ENCODE peak calls at places on chromosomes 1 and 21, in four cellular contexts. One of them, this sample, is unnamed.

GRCh38 chr1:217027403-217028080 is 304.3 kb upstream of the ESRRG start:
- DNase-seq in A549: no peak
- DNase-seq in heart left ventricle: no peak
- DNase-seq in suprapubic skin: no peak
- DNase-seq in this sample: no peak

GRCh38 chr1:65541865-65542264 is 121.4 kb downstream of the LEPR start:
- DNase-seq in heart left ventricle: no peak
- DNase-seq in A549: no peak
- DNase-seq in suprapubic skin: no peak
- DNase-seq in this sample: no peak

GRCh38 chr1:9289090-9289534 is 3.6 kb upstream of the SPSB1 start:
- DNase-seq in suprapubic skin: no peak
- DNase-seq in A549: no peak
- DNase-seq in heart left ventricle: peak; percentile 55
- DNase-seq in this sample: peak; percentile 85

GRCh38 chr1:76074321-76075187 is at the start of gene ST6GALNAC3:
- DNase-seq in suprapubic skin: peak; percentile 75
- DNase-seq in heart left ventricle: peak; percentile 77
- DNase-seq in A549: peak; percentile 32
- DNase-seq in this sample: peak; percentile 59

GRCh38 chr1:1144122-1144842 is 28.4 kb upstream of the C1orf159 start:
- DNase-seq in heart left ventricle: no peak
- DNase-seq in suprapubic skin: no peak
- DNase-seq in A549: no peak
- DNase-seq in this sample: no peak

GRCh38 chr21:26522704-26523103 is 50.4 kb downstream of the CYYR1 start:
- DNase-seq in heart left ventricle: no peak
- DNase-seq in suprapubic skin: no peak
- DNase-seq in A549: no peak
- DNase-seq in this sample: no peak

GRCh38 chr1:2927393-2927792 is 93.9 kb upstream of the ACTRT2 start:
- DNase-seq in heart left ventricle: no peak
- DNase-seq in suprapubic skin: no peak
- DNase-seq in A549: no peak
- DNase-seq in this sample: no peak

GRCh38 chr1:29620631-29621030 is 384.3 kb downstream of the PTPRU start:
- DNase-seq in suprapubic skin: no peak
- DNase-seq in A549: no peak
- DNase-seq in heart left ventricle: no peak
- DNase-seq in this sample: no peak

GRCh38 chr1:97050501-97050900 is 328.9 kb downstream of the PTBP2 start:
- DNase-seq in suprapubic skin: no peak
- DNase-seq in A549: no peak
- DNase-seq in heart left ventricle: no peak
- DNase-seq in this sample: no peak

GRCh38 chr21:32728455-32729237 is 833 bp upstream of the SYNJ1 start:
- DNase-seq in A549: peak; percentile 5
- DNase-seq in suprapubic skin: no peak
- DNase-seq in heart left ventricle: no peak
- DNase-seq in this sample: no peak

GRCh38 chr1:39395357-39395831 is 96.0 kb upstream of the BMP8A start:
- DNase-seq in A549: peak; percentile 64
- DNase-seq in suprapubic skin: no peak
- DNase-seq in heart left ventricle: no peak
- DNase-seq in this sample: no peak

GRCh38 chr1:110612060-110612745 is 6.0 kb upstream of the KCNA2 start:
- DNase-seq in A549: no peak
- DNase-seq in heart left ventricle: no peak
- DNase-seq in suprapubic skin: no peak
- DNase-seq in this sample: no peak

GRCh38 chr21:26840912-26841311 is 4.3 kb downstream of the ADAMTS1 start:
- DNase-seq in A549: no peak
- DNase-seq in suprapubic skin: no peak
- DNase-seq in heart left ventricle: peak; percentile 89
- DNase-seq in this sample: peak; percentile 30

GRCh38 chr21:45460611-45461368 is 55.8 kb downstream of the COL18A1 start:
- DNase-seq in suprapubic skin: no peak
- DNase-seq in heart left ventricle: no peak
- DNase-seq in A549: no peak
- DNase-seq in this sample: no peak

GRCh38 chr1:229621663-229622062 is 4.3 kb downstream of the TAF5L start:
- DNase-seq in A549: no peak
- DNase-seq in heart left ventricle: no peak
- DNase-seq in suprapubic skin: no peak
- DNase-seq in this sample: no peak

GRCh38 chr21:45818276-45818903 is 163.2 kb upstream of the COL6A1 start:
- DNase-seq in heart left ventricle: no peak
- DNase-seq in suprapubic skin: no peak
- DNase-seq in A549: peak; percentile 13
- DNase-seq in this sample: no peak

GRCh38 chr1:86146566-86146965 is 10.0 kb downstream of the COL24A1 start:
- DNase-seq in suprapubic skin: no peak
- DNase-seq in A549: no peak
- DNase-seq in heart left ventricle: no peak
- DNase-seq in this sample: no peak

GRCh38 chr1:46152021-46152420 is 19.6 kb upstream of the PIK3R3 start:
- DNase-seq in heart left ventricle: no peak
- DNase-seq in A549: no peak
- DNase-seq in suprapubic skin: no peak
- DNase-seq in this sample: no peak

GRCh38 chr1:232511172-232511571 is 118.8 kb downstream of the SIPA1L2 start:
- DNase-seq in heart left ventricle: no peak
- DNase-seq in suprapubic skin: no peak
- DNase-seq in A549: no peak
- DNase-seq in this sample: no peak

GRCh38 chr1:180155202-180155682 is 573 bp downstream of the QSOX1 start:
- DNase-seq in heart left ventricle: no peak
- DNase-seq in suprapubic skin: no peak
- DNase-seq in A549: peak; percentile 28
- DNase-seq in this sample: no peak

GRCh38 chr1:231986631-231987291 is 360.2 kb downstream of the DISC1 start:
- DNase-seq in heart left ventricle: no peak
- DNase-seq in A549: no peak
- DNase-seq in suprapubic skin: no peak
- DNase-seq in this sample: no peak

GRCh38 chr1:161044535-161044907 is 1.3 kb downstream of the USF1 start:
- DNase-seq in A549: no peak
- DNase-seq in suprapubic skin: no peak
- DNase-seq in heart left ventricle: no peak
- DNase-seq in this sample: no peak

GRCh38 chr1:220239213-220239612 is 33.0 kb downstream of the RAB3GAP2 start:
- DNase-seq in A549: no peak
- DNase-seq in suprapubic skin: no peak
- DNase-seq in heart left ventricle: no peak
- DNase-seq in this sample: no peak

GRCh38 chr1:12314328-12314903 is 84.6 kb downstream of the VPS13D start:
- DNase-seq in suprapubic skin: no peak
- DNase-seq in A549: peak; percentile 10
- DNase-seq in heart left ventricle: no peak
- DNase-seq in this sample: no peak

GRCh38 chr1:194174528-194174927 is 988.1 kb upstream of the B3GALT2 start:
- DNase-seq in heart left ventricle: no peak
- DNase-seq in A549: no peak
- DNase-seq in suprapubic skin: no peak
- DNase-seq in this sample: no peak

GRCh38 chr1:80050523-80050922 is 1044.0 kb upstream of the ADGRL4 start:
- DNase-seq in heart left ventricle: no peak
- DNase-seq in suprapubic skin: no peak
- DNase-seq in A549: no peak
- DNase-seq in this sample: no peak
- H3K27ac ChIP-seq in heart left ventricle: no peak overlapping the region
- H3K27ac ChIP-seq in suprapubic skin: no peak overlapping the region
- H3K27ac ChIP-seq in A549: no peak overlapping the region
- H3K27ac ChIP-seq in this sample: no peak overlapping the region

GRCh38 chr1:116529681-116530080 is 41.1 kb downstream of the CD58 start:
- DNase-seq in suprapubic skin: no peak
- DNase-seq in A549: no peak
- DNase-seq in heart left ventricle: no peak
- DNase-seq in this sample: no peak

GRCh38 chr1:116529199-116529616 is 41.6 kb downstream of the CD58 start:
- DNase-seq in heart left ventricle: no peak
- DNase-seq in suprapubic skin: no peak
- DNase-seq in A549: no peak
- DNase-seq in this sample: no peak

GRCh38 chr1:116528329-116529083 is 42.3 kb downstream of the CD58 start:
- DNase-seq in suprapubic skin: no peak
- DNase-seq in heart left ventricle: no peak
- DNase-seq in A549: no peak
- DNase-seq in this sample: no peak

GRCh38 chr1:116521186-116521585 is 49.6 kb downstream of the CD58 start:
- DNase-seq in A549: no peak
- DNase-seq in heart left ventricle: no peak
- DNase-seq in suprapubic skin: no peak
- DNase-seq in this sample: no peak

GRCh38 chr1:116525440-116525839 is 45.4 kb downstream of the CD58 start:
- DNase-seq in heart left ventricle: no peak
- DNase-seq in suprapubic skin: no peak
- DNase-seq in A549: no peak
- DNase-seq in this sample: no peak
- TF ChIP-seq POLR2A in heart left ventricle: no peak
- TF ChIP-seq POLR2A in suprapubic skin: no peak
- TF ChIP-seq POLR2A in A549: no peak
- TF ChIP-seq POLR2A in this sample: no peak

GRCh38 chr21:37642493-37642892 is 273.8 kb downstream of the KCNJ6 start:
- DNase-seq in heart left ventricle: no peak
- DNase-seq in A549: no peak
- DNase-seq in suprapubic skin: no peak
- DNase-seq in this sample: no peak
- TF ChIP-seq CTCF in heart left ventricle: no peak
- TF ChIP-seq CTCF in A549: peak; percentile 18
- TF ChIP-seq CTCF in suprapubic skin: no peak
- TF ChIP-seq CTCF in this sample: no peak

GRCh38 chr1:35452086-35452485 is 105.1 kb downstream of the KIAA0319L start:
- DNase-seq in suprapubic skin: peak; percentile 79
- DNase-seq in heart left ventricle: peak; percentile 73
- DNase-seq in A549: no peak
- DNase-seq in this sample: no peak

GRCh38 chr1:35449334-35450008 is 107.7 kb downstream of the KIAA0319L start:
- DNase-seq in A549: no peak
- DNase-seq in suprapubic skin: no peak
- DNase-seq in heart left ventricle: no peak
- DNase-seq in this sample: no peak

GRCh38 chr1:35448344-35448801 is 108.8 kb downstream of the KIAA0319L start:
- DNase-seq in suprapubic skin: peak; percentile 74
- DNase-seq in heart left ventricle: no peak
- DNase-seq in A549: no peak
- DNase-seq in this sample: peak; percentile 48

GRCh38 chr1:35454175-35454574 is 103.0 kb downstream of the KIAA0319L start:
- DNase-seq in A549: no peak
- DNase-seq in heart left ventricle: no peak
- DNase-seq in suprapubic skin: no peak
- DNase-seq in this sample: no peak

DNA sequence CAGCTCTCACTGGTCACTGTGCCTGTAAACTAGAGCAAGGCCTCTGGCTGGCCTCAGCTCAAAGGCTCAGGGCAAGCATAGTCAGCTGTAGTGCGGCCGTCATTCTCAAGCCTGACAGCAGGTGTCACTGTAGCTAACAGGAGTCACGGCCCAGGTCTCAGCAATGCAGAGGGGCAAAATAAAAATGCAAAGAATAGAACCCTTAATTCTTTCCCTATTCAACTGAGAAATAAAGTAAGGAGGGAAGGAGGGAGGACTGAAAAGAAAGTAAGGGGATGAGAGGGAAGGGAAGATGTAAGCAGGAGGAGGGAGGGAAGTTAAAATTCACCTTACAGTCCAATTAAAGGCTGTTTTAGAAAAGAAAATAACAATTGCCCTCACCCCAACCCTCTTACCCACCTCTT is 106.1 kb downstream of the KIAA0319L start:
- DNase-seq in suprapubic skin: peak; percentile 84
- DNase-seq in A549: peak; percentile 43
- DNase-seq in heart left ventricle: peak; percentile 80
- DNase-seq in this sample: peak; percentile 96
- H3K27ac ChIP-seq in suprapubic skin: no peak overlapping the region
- H3K27ac ChIP-seq in A549: no peak overlapping the region
- H3K27ac ChIP-seq in heart left ventricle: no peak overlapping the region
- H3K27ac ChIP-seq in this sample: peak overlapping the region; percentile 24